ENCODE peak calls at places on chromosome 19, in nine cellular contexts. L is PC-3, P is right atrium auricular region, U is thoracic aorta, M is cardiac muscle cell, J is aorta, T is tibial artery, S is ascending aorta, O is astrocyte. D is an unnamed sample. For H3K4me1, the result is how much of the 10 kb centered on the place peaks cover.

GRCh38 chr19:2602391-2603181 is 99.9 kb downstream of the GNG7 start:
- DNase-seq in U (peak), M (peak), S (peak), L (peak), O (peak), P (peak), J (peak), T (peak), D (peak)

GRCh38 chr19:52946322-52947310 is 16.1 kb downstream of the ZNF816 start:
- DNase-seq in T (no peak), M (peak), O (no peak), S (no peak), J (peak), L (peak), P (no peak), U (no peak), D (peak)

GRCh38 chr19:11821474-11821873 is 7.4 kb downstream of the ZNF440 start:
- DNase-seq in T (no peak), M (peak), O (peak), U (no peak), L (peak), S (no peak), P (no peak), J (no peak), D (no peak)

GRCh38 chr19:956747-957451 is 27.2 kb upstream of the WDR18 start:
- DNase-seq in L (no peak), S (no peak), O (peak), P (no peak), U (no peak), J (no peak), M (peak), T (no peak), D (peak)

GRCh38 chr19:53908106-53908932 is 759 bp upstream of the CACNG7 start:
- DNase-seq in J (no peak), U (no peak), L (peak), S (no peak), O (peak), P (no peak), M (peak), T (no peak), D (peak)

GRCh38 chr19:33392341-33393285 is 19.1 kb downstream of the CEBPG start:
- DNase-seq in S (no peak), M (no peak), O (no peak), U (no peak), P (no peak), T (peak), J (peak), L (no peak), D (no peak)

GRCh38 chr19:3576696-3577443 is 4.1 kb downstream of the HMG20B start:
- DNase-seq in J (peak), O (peak), L (no peak), S (no peak), U (no peak), P (no peak), M (peak), T (peak), D (peak)

GRCh38 chr19:43524922-43525835 is 1.8 kb downstream of the ETHE1 start:
- DNase-seq in O (peak), T (peak), L (peak), J (peak), P (peak), S (peak), M (peak), U (peak), D (peak)

GRCh38 chr19:23867895-23868294 is 46.8 kb upstream of the ZNF726 start:
- DNase-seq in P (no peak), U (no peak), T (no peak), J (no peak), M (no peak), S (no peak), O (no peak), L (peak), D (no peak)

GRCh38 chr19:47756953-47757608 is 11.7 kb downstream of the NOP53 start:
- DNase-seq in S (no peak), L (no peak), M (no peak), J (no peak), O (no peak), U (no peak), T (no peak), P (no peak), D (no peak)

GRCh38 chr19:34231439-34231838 is 22.9 kb upstream of the GARRE1 start:
- DNase-seq in L (no peak), S (no peak), T (no peak), M (no peak), U (no peak), P (no peak), J (no peak), O (no peak), D (no peak)

GRCh38 chr19:48975947-48976847 is 11.1 kb downstream of the FTL start:
- DNase-seq in T (no peak), J (no peak), U (no peak), M (no peak), S (no peak), O (no peak), L (no peak), P (no peak), D (no peak)

GRCh38 chr19:46660008-46660517 is 919 bp downstream of the DACT3 start:
- DNase-seq in P (no peak), O (no peak), U (no peak), L (no peak), M (peak), T (peak), J (peak), S (no peak), D (no peak)

GRCh38 chr19:2809387-2810140 is 10.1 kb upstream of the ZNF554 start:
- DNase-seq in T (no peak), S (no peak), M (no peak), L (no peak), O (no peak), U (no peak), P (no peak), J (no peak), D (no peak)

GRCh38 chr19:48230555-48231129 is 25.1 kb downstream of the CARD8 start:
- DNase-seq in U (no peak), J (no peak), P (no peak), O (no peak), T (no peak), L (no peak), M (no peak), S (no peak), D (no peak)

GRCh38 chr19:53076984-53077383 is 26.2 kb downstream of the ZNF160 start:
- DNase-seq in P (peak), M (peak), L (peak), T (no peak), O (peak), U (no peak), S (no peak), J (peak), D (peak)

GRCh38 chr19:42076375-42076944 is 494 bp downstream of the ZNF574 start:
- DNase-seq in O (no peak), T (peak), P (no peak), M (no peak), L (peak), J (peak), S (no peak), U (no peak), D (no peak)

GRCh38 chr19:34067861-34068271 is 104.4 kb upstream of the LSM14A start:
- DNase-seq in S (no peak), L (peak), T (no peak), M (no peak), O (peak), U (no peak), P (no peak), J (no peak), D (peak)

GRCh38 chr19:45794627-45795026 is 2.0 kb upstream of the DMWD start:
- DNase-seq in M (no peak), U (no peak), O (no peak), T (no peak), L (no peak), S (no peak), P (no peak), J (no peak), D (no peak)

GRCh38 chr19:4877753-4878490 is 10.5 kb upstream of the PLIN3 start:
- DNase-seq in L (no peak), P (no peak), T (peak), J (peak), M (no peak), S (no peak), O (no peak), U (peak), D (no peak)

GRCh38 chr19:3062165-3063105 is at the start of gene TLE5:
- DNase-seq in S (no peak), O (no peak), J (peak), T (peak), U (no peak), M (peak), P (no peak), L (peak), D (no peak)

GRCh38 chr19:10871711-10872550 is 578 bp downstream of the CARM1 start:
- DNase-seq in L (peak), M (peak), U (no peak), T (peak), O (no peak), J (peak), P (no peak), S (no peak), D (no peak)

GRCh38 chr19:20423381-20424207 is 142.0 kb downstream of the ZNF737 start:
- DNase-seq in T (peak), S (peak), P (peak), O (peak), U (no peak), M (peak), J (peak), L (peak), D (peak)

GRCh38 chr19:34904521-34904845 is 22.2 kb upstream of the ZNF30 start:
- DNase-seq in L (no peak), S (no peak), J (no peak), M (no peak), U (no peak), O (no peak), T (no peak), P (no peak), D (no peak)

GRCh38 chr19:11587973-11588631 is 9.2 kb upstream of the ZNF627 start:
- DNase-seq in S (no peak), O (no peak), M (no peak), T (no peak), L (no peak), J (no peak), P (no peak), U (no peak), D (no peak)

GRCh38 chr19:39004403-39004802 is 27.9 kb downstream of the FBXO27 start:
- DNase-seq in O (no peak), J (no peak), L (no peak), S (no peak), T (no peak), U (no peak), M (no peak), P (no peak), D (no peak)
- H3K4me1 ChIP-seq in O (under half), J (under half), L (under half), S (under half), T (under half), U (under half), M (under half), P (under half), D (under half)

DNA sequence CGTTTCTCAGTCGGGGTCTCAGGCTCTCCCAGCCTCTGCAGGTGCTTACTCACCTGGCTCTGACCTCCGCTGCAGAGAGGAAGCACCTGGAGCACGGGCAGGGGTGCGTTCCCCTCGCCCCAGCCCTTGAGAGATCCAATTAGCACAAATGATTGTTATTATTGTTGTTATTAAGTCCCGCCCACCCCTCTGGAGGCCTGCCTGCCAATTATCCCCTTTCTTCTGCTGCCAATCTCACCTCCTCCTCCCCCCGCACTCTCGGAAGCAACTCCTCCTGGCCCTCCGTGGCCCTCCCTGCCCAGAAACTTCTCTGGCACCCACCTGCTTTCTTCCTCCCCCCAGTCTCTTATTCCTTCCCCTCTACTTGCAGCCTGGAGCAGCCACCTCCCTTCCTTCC is 8.8 kb downstream of the ZNF787 start:
- DNase-seq in U (no peak), P (no peak), M (no peak), O (no peak), L (no peak), T (no peak), J (no peak), S (no peak), D (no peak)
- H3K4me1 ChIP-seq in U (under half), P (half or more), M (half or more), O (under half), L (under half), T (under half), J (under half), S (under half), D (under half)

GRCh38 chr19:5951338-5951861 is 26.5 kb downstream of the RANBP3 start:
- DNase-seq in S (no peak), L (no peak), O (no peak), J (no peak), M (no peak), U (no peak), P (no peak), T (no peak), D (no peak)
- H3K4me1 ChIP-seq in S (half or more), L (under half), O (under half), J (under half), M (half or more), U (half or more), P (half or more), T (under half), D (under half)

DNA sequence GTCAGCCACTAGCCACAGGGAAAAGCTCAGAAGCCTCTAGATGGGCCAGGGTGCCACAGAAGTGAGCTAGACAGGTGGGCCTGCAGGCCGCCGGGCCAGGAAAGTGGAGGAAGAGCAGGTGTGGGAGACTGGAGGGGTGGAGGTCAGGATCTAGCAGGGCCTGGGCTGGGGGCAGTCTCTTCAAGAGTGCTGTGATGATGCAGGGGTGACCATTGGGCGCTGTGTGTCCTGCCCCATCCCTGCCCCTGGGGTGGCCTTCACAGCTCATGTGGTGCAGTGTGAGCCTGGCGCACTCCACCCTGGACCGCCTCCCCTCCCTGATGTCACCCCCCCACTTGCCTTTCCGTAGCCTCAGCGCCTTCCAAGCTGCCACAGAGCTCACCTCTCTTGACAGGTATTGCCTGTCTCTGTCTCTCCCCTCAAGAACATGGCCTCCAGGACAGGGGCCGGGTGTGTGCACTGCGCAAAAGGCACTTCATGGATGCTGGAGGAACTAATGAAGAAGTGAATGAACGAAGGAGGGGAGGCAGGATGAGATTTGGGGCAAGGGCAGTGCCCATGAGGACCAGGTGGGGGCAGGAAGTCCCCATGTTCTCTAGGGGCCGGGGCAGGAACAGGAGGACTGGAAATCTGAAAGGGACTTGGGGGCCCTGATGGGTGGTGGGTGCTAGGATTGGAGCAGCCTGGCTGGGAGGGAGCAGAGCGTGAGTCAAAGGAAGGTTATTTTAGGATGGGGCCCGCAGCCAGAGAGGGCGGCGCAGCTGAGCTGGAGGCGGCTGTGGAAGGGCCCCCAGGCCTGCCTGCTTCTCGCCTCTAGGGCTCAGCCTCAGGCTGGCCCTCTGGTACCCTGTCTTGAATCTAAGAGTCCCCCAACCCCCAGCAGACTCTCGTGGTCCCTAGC is 6.6 kb downstream of the SSBP4 start:
- DNase-seq in P (peak), J (peak), S (no peak), L (no peak), M (peak), O (peak), U (no peak), T (peak), D (peak)
- H3K4me1 ChIP-seq in P (half or more), J (under half), S (under half), L (under half), M (under half), O (under half), U (half or more), T (under half), D (under half)

GRCh38 chr19:38700350-38700932 is 43.8 kb downstream of the CAPN12 start:
- DNase-seq in S (no peak), U (no peak), P (no peak), J (no peak), L (no peak), T (no peak), M (no peak), O (no peak), D (no peak)
- H3K4me1 ChIP-seq in S (half or more), U (half or more), P (half or more), J (under half), L (under half), T (half or more), M (under half), O (under half), D (under half)

DNA sequence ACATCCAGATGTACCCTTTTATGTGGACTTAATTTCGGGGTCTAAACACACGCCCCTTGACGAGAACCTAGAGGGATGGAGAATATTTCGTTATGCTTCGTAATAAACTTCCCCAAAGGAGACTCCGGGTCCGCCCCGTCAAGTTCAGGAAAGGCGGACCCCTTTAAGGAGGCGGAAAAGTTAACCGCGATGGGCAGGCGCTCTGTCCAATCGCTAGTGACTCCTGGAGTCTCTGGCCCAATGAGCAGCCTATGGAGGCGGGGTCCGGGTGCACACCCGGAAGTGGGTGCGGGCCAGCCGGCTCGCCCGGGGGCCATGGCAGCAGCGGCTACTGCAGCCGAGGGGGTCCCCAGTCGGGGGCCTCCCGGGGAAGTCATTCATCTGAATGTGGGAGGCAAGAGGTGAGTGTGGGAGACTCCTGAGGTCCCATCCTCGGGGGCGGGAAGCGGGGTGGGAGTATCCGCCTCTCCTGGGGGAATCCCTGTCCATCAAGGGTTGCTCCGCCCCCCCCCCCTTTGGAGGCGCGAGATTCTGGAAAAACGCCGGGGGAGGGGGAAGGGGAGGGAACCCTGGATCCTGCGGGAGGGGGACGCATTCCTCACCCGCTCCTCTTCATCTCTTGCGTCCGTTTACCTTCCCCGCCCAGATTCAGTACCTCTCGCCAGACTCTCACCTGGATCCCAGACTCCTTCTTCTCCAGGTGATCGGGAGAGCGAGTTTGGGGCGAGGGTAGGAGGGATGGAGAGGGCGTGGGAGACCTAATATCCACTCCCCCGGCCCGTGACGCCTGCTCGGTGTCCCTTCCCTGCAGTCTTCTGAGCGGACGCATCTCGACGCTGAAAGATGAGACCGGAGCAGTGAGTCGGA is at the start of gene SHKBP1:
- DNase-seq in P (peak), U (peak), S (peak), M (peak), T (peak), L (peak), O (peak), J (peak), D (peak)
- H3K4me1 ChIP-seq in P (under half), U (under half), S (under half), M (under half), T (under half), L (under half), O (under half), J (under half), D (under half)

DNA sequence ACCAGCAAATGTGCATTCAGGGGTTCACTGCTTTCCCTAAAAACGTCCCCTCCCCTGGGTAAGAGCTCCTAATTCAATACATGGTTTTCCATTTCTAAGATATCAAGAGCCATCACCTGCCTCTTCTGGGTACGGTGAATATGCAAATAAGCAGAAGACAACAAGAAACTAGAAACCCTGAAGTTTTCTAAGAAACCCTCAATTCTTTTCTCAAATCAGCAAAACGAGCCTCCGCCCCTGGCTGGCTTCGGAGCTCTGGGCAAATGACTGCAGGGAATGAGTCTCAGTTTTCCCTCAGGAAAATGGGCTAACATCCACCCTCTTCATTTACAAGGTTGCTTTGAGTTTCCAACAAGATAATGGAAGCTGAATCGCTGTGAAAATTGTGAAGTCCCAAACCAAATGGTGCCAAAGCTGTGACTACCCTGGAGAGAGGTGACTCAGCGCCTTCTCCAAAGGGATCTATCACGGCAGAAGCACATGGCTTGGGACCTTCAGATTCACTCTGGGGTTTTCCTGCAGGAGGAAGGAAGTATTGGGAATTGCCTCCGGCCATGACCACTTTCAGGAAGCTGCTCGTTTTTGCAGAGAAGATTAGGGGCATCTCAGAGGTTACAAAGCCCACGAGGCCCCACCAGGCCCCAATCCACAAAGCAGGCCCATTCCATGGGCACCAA is 26.6 kb downstream of the KLF2 start:
- DNase-seq in T (no peak), M (no peak), O (peak), U (no peak), L (peak), S (no peak), P (no peak), J (no peak), D (peak)
- H3K4me1 ChIP-seq in T (under half), M (under half), O (under half), U (under half), L (under half), S (under half), P (under half), J (under half), D (under half)